ENCODE peak calls at places on chromosomes 13 and 19, in seven cellular contexts. One of them, this sample, is unnamed.

GRCh38 chr19:10517760-10518443 is 655 bp upstream of the S1PR5 start:
- DNase-seq in GM04503: no peak
- DNase-seq in stimulated activated CD8-positive, alpha-beta memory T cell treated with anti-CD3 and anti-CD28 coated beads, Interleukin-15, amount 100 ng/mL, for 1 hour: no peak
- DNase-seq in KG1: no peak
- DNase-seq in cerebellum: no peak
- DNase-seq in stimulated activated CD4-positive, alpha-beta T cell treated with anti-CD3 and anti-CD28 coated beads, Interleukin-1b, Interleukin-23, amount 100 ng/mL, for 1 hour: no peak
- DNase-seq in ELR: peak; percentile 43
- DNase-seq in this sample: no peak

GRCh38 chr19:1042689-1043511 is 3.0 kb downstream of the ABCA7 start:
- DNase-seq in stimulated activated CD4-positive, alpha-beta T cell treated with anti-CD3 and anti-CD28 coated beads, Interleukin-1b, Interleukin-23, amount 100 ng/mL, for 1 hour: no peak
- DNase-seq in ELR: no peak
- DNase-seq in stimulated activated CD8-positive, alpha-beta memory T cell treated with anti-CD3 and anti-CD28 coated beads, Interleukin-15, amount 100 ng/mL, for 1 hour: no peak
- DNase-seq in KG1: no peak
- DNase-seq in cerebellum: peak; percentile 42
- DNase-seq in GM04503: no peak
- DNase-seq in this sample: no peak

GRCh38 chr19:35141627-35142401 is 1.2 kb upstream of the FXYD7 start:
- DNase-seq in stimulated activated CD4-positive, alpha-beta T cell treated with anti-CD3 and anti-CD28 coated beads, Interleukin-1b, Interleukin-23, amount 100 ng/mL, for 1 hour: no peak
- DNase-seq in KG1: no peak
- DNase-seq in stimulated activated CD8-positive, alpha-beta memory T cell treated with anti-CD3 and anti-CD28 coated beads, Interleukin-15, amount 100 ng/mL, for 1 hour: no peak
- DNase-seq in GM04503: no peak
- DNase-seq in ELR: no peak
- DNase-seq in cerebellum: no peak
- DNase-seq in this sample: no peak

GRCh38 chr19:11964496-11964857 is 363 bp upstream of the ZNF763 start:
- DNase-seq in cerebellum: no peak
- DNase-seq in stimulated activated CD8-positive, alpha-beta memory T cell treated with anti-CD3 and anti-CD28 coated beads, Interleukin-15, amount 100 ng/mL, for 1 hour: no peak
- DNase-seq in GM04503: no peak
- DNase-seq in KG1: no peak
- DNase-seq in stimulated activated CD4-positive, alpha-beta T cell treated with anti-CD3 and anti-CD28 coated beads, Interleukin-1b, Interleukin-23, amount 100 ng/mL, for 1 hour: no peak
- DNase-seq in ELR: no peak
- DNase-seq in this sample: no peak

GRCh38 chr13:90395846-90396245 is 951.6 kb upstream of the MIR17HG start:
- DNase-seq in stimulated activated CD8-positive, alpha-beta memory T cell treated with anti-CD3 and anti-CD28 coated beads, Interleukin-15, amount 100 ng/mL, for 1 hour: no peak
- DNase-seq in KG1: no peak
- DNase-seq in stimulated activated CD4-positive, alpha-beta T cell treated with anti-CD3 and anti-CD28 coated beads, Interleukin-1b, Interleukin-23, amount 100 ng/mL, for 1 hour: no peak
- DNase-seq in GM04503: no peak
- DNase-seq in ELR: no peak
- DNase-seq in cerebellum: no peak
- DNase-seq in this sample: no peak

GRCh38 chr13:50222569-50223332 is 207.5 kb downstream of the KCNRG start:
- DNase-seq in GM04503: peak; percentile 82
- DNase-seq in cerebellum: no peak
- DNase-seq in stimulated activated CD4-positive, alpha-beta T cell treated with anti-CD3 and anti-CD28 coated beads, Interleukin-1b, Interleukin-23, amount 100 ng/mL, for 1 hour: no peak
- DNase-seq in KG1: no peak
- DNase-seq in ELR: peak; percentile 30
- DNase-seq in stimulated activated CD8-positive, alpha-beta memory T cell treated with anti-CD3 and anti-CD28 coated beads, Interleukin-15, amount 100 ng/mL, for 1 hour: no peak
- DNase-seq in this sample: no peak

GRCh38 chr13:46607768-46608553 is 55.0 kb downstream of the LRCH1 start:
- DNase-seq in stimulated activated CD4-positive, alpha-beta T cell treated with anti-CD3 and anti-CD28 coated beads, Interleukin-1b, Interleukin-23, amount 100 ng/mL, for 1 hour: no peak
- DNase-seq in ELR: no peak
- DNase-seq in stimulated activated CD8-positive, alpha-beta memory T cell treated with anti-CD3 and anti-CD28 coated beads, Interleukin-15, amount 100 ng/mL, for 1 hour: no peak
- DNase-seq in GM04503: no peak
- DNase-seq in KG1: no peak
- DNase-seq in cerebellum: no peak
- DNase-seq in this sample: no peak

GRCh38 chr13:46992383-46992952 is 95.6 kb upstream of the HTR2A start:
- DNase-seq in ELR: peak; percentile 39
- DNase-seq in stimulated activated CD4-positive, alpha-beta T cell treated with anti-CD3 and anti-CD28 coated beads, Interleukin-1b, Interleukin-23, amount 100 ng/mL, for 1 hour: no peak
- DNase-seq in stimulated activated CD8-positive, alpha-beta memory T cell treated with anti-CD3 and anti-CD28 coated beads, Interleukin-15, amount 100 ng/mL, for 1 hour: no peak
- DNase-seq in GM04503: no peak
- DNase-seq in cerebellum: no peak
- DNase-seq in KG1: no peak
- DNase-seq in this sample: no peak

GRCh38 chr13:113354831-113355610 is 8.9 kb downstream of the GRTP1 start:
- DNase-seq in stimulated activated CD4-positive, alpha-beta T cell treated with anti-CD3 and anti-CD28 coated beads, Interleukin-1b, Interleukin-23, amount 100 ng/mL, for 1 hour: no peak
- DNase-seq in cerebellum: no peak
- DNase-seq in GM04503: no peak
- DNase-seq in stimulated activated CD8-positive, alpha-beta memory T cell treated with anti-CD3 and anti-CD28 coated beads, Interleukin-15, amount 100 ng/mL, for 1 hour: no peak
- DNase-seq in ELR: no peak
- DNase-seq in KG1: no peak
- DNase-seq in this sample: no peak

GRCh38 chr19:6333439-6333838 is at the start of gene ACER1:
- DNase-seq in GM04503: no peak
- DNase-seq in ELR: no peak
- DNase-seq in stimulated activated CD8-positive, alpha-beta memory T cell treated with anti-CD3 and anti-CD28 coated beads, Interleukin-15, amount 100 ng/mL, for 1 hour: no peak
- DNase-seq in cerebellum: no peak
- DNase-seq in KG1: no peak
- DNase-seq in stimulated activated CD4-positive, alpha-beta T cell treated with anti-CD3 and anti-CD28 coated beads, Interleukin-1b, Interleukin-23, amount 100 ng/mL, for 1 hour: no peak
- DNase-seq in this sample: no peak

GRCh38 chr19:38812841-38813320 is at the start of gene LGALS4:
- DNase-seq in stimulated activated CD4-positive, alpha-beta T cell treated with anti-CD3 and anti-CD28 coated beads, Interleukin-1b, Interleukin-23, amount 100 ng/mL, for 1 hour: no peak
- DNase-seq in ELR: no peak
- DNase-seq in GM04503: no peak
- DNase-seq in KG1: no peak
- DNase-seq in stimulated activated CD8-positive, alpha-beta memory T cell treated with anti-CD3 and anti-CD28 coated beads, Interleukin-15, amount 100 ng/mL, for 1 hour: no peak
- DNase-seq in cerebellum: no peak
- DNase-seq in this sample: no peak

This sample was measured in cortex of kidney.